ENCODE peak calls at places on chromosomes 1 and 21, in five cellular contexts. K is HTR-8/SVneo; O is NCI-H2081; G is mammary epithelial cell; F is NK-92 treated with Interleukin-12 subunit alpha and Interleukin-12 subunit beta, amount 100 ng/mL, for 24 hours. C is an unnamed sample.

GRCh38 chr1:53685272-53686051 is 53.5 kb downstream of the GLIS1 start:
- DNase-seq in F (no peak), G (no peak), O (no peak), K (peak; percentile 45), C (peak; percentile 49)

GRCh38 chr1:161503394-161503748 is 1.9 kb upstream of the FCGR2A start:
- DNase-seq in G (no peak), O (no peak), K (no peak), F (no peak), C (no peak)

GRCh38 chr1:8860738-8861516 is 17.6 kb downstream of the ENO1 start:
- DNase-seq in K (no peak), O (no peak), G (no peak), F (no peak), C (no peak)

GRCh38 chr1:116807871-116808450 is 53.7 kb downstream of the CD2 start:
- DNase-seq in K (no peak), F (no peak), G (no peak), O (no peak), C (no peak)

GRCh38 chr1:156583821-156584622 is 4.5 kb downstream of the TTC24 start:
- DNase-seq in O (peak; percentile 77), F (peak; percentile 35), G (peak; percentile 56), K (peak; percentile 68), C (peak; percentile 76)

GRCh38 chr1:19825298-19825697 is 10.2 kb upstream of the RNF186 start:
- DNase-seq in O (no peak), K (peak; percentile 15), F (no peak), G (no peak), C (no peak)

GRCh38 chr21:17488620-17489019 is 24.2 kb upstream of the CXADR start:
- DNase-seq in K (no peak), G (no peak), O (no peak), F (no peak), C (no peak)

GRCh38 chr1:49424782-49425181 is 599.0 kb downstream of the AGBL4 start:
- DNase-seq in G (peak; percentile 1), K (no peak), O (no peak), F (no peak), C (no peak)

GRCh38 chr1:201732351-201732750 is 96.6 kb upstream of the IPO9 start:
- DNase-seq in F (no peak), O (no peak), G (no peak), K (no peak), C (peak; percentile 62)

GRCh38 chr1:33060579-33061083 is 20.3 kb upstream of the AZIN2 start:
- DNase-seq in O (no peak), F (no peak), K (peak; percentile 74), G (peak; percentile 94), C (peak; percentile 96)

GRCh38 chr1:212967767-212968166 is 17.4 kb downstream of the VASH2 start:
- DNase-seq in O (no peak), F (no peak), K (peak; percentile 63), G (peak; percentile 10), C (peak; percentile 66)

GRCh38 chr1:225653463-225654276 is 747 bp upstream of the ENAH start:
- DNase-seq in F (no peak), G (peak; percentile 63), K (peak; percentile 34), O (peak; percentile 70), C (peak; percentile 82)

GRCh38 chr1:177593105-177593504 is 376.8 kb downstream of the SEC16B start:
- DNase-seq in K (no peak), G (no peak), O (no peak), F (no peak), C (no peak)

GRCh38 chr1:156448134-156448967 is 52.2 kb downstream of the MEF2D start:
- DNase-seq in G (peak; percentile 9), F (no peak), K (no peak), O (no peak), C (no peak)

GRCh38 chr1:45009956-45010854 is 919 bp downstream of the HECTD3 start:
- DNase-seq in O (peak; percentile 43), G (peak; percentile 56), K (no peak), F (no peak), C (peak; percentile 28)

GRCh38 chr21:42722153-42722552 is 68.7 kb downstream of the PDE9A start:
- DNase-seq in F (no peak), G (no peak), K (no peak), O (no peak), C (no peak)

GRCh38 chr1:61083014-61083798 is 845 bp downstream of the NFIA start:
- DNase-seq in O (no peak), K (no peak), F (no peak), G (peak; percentile 37), C (peak; percentile 37)

GRCh38 chr1:29839726-29840125 is 603.4 kb downstream of the PTPRU start:
- DNase-seq in F (no peak), O (no peak), K (no peak), G (no peak), C (no peak)

GRCh38 chr1:205458777-205459566 is 3.1 kb upstream of the BLACAT1 start:
- DNase-seq in O (no peak), K (peak; percentile 60), F (no peak), G (peak; percentile 68), C (peak; percentile 74)

GRCh38 chr1:221392453-221392852 is 349.4 kb downstream of the DUSP10 start:
- DNase-seq in O (no peak), K (no peak), G (peak; percentile 64), F (no peak), C (peak; percentile 9)

GRCh38 chr21:43271452-43272020 is 102.7 kb downstream of the CRYAA start:
- DNase-seq in G (no peak), K (no peak), F (no peak), O (no peak), C (no peak)

GRCh38 chr1:74570797-74571492 is 58.5 kb upstream of the LRRC53 start:
- DNase-seq in K (no peak), O (no peak), G (no peak), F (no peak), C (no peak)

GRCh38 chr1:93702102-93702827 is 20.6 kb upstream of the BCAR3 start:
- DNase-seq in F (no peak), G (peak; percentile 75), K (no peak), O (no peak), C (peak; percentile 96)

GRCh38 chr21:38959686-38960049 is 153.9 kb downstream of the ETS2 start:
- DNase-seq in F (no peak), K (no peak), G (no peak), O (no peak), C (no peak)

GRCh38 chr1:221439734-221440436 is 302.0 kb downstream of the DUSP10 start:
- DNase-seq in K (peak; percentile 67), G (peak; percentile 99), O (no peak), F (peak; percentile 9), C (peak; percentile 93)

GRCh38 chr1:15916417-15916816 is 59.5 kb downstream of the ZBTB17 start:
- DNase-seq in O (no peak), G (peak; percentile 76), F (no peak), K (no peak), C (peak; percentile 32)

GRCh38 chr21:41823166-41823565 is 56.0 kb downstream of the PRDM15 start:
- DNase-seq in O (no peak), K (no peak), G (no peak), F (no peak), C (no peak)

GRCh38 chr1:16981269-16981849 is 939 bp upstream of the MFAP2 start:
- DNase-seq in K (no peak), G (peak; percentile 93), O (no peak), F (no peak), C (peak; percentile 96)

GRCh38 chr1:201088901-201089525 is 23.2 kb downstream of the CACNA1S start:
- DNase-seq in F (no peak), O (no peak), G (peak; percentile 59), K (no peak), C (peak; percentile 38)

GRCh38 chr1:153288634-153289275 is 24.0 kb downstream of the PGLYRP3 start:
- DNase-seq in K (peak; percentile 15), F (no peak), G (peak; percentile 83), O (no peak), C (peak; percentile 60)

GRCh38 chr1:246113555-246114095 is 393.5 kb downstream of the SMYD3 start:
- DNase-seq in K (no peak), G (no peak), O (no peak), F (no peak), C (no peak)

GRCh38 chr1:48644190-48644930 is 132.3 kb downstream of the BEND5 start:
- DNase-seq in K (no peak), O (no peak), F (no peak), G (no peak), C (no peak)